ENCODE peak calls at places on chromosomes 7 and 10, in eight cellular contexts. X is T-helper 9 cell; U is progenitor cell of endocrine pancreas; I is activated CD4-positive, alpha-beta T cell treated with anti-CD3 and anti-CD28 coated beads for 24 hours; Z is aorta; K is lower lobe of right lung; E is stimulated activated CD4-positive, alpha-beta T cell treated with anti-CD3 and anti-CD28 coated beads, Interleukin-15, amount 100 ng/mL, for 1 hour; R is HEK293T. M is an unnamed sample.

GRCh38 chr7:72504057-72504456 is 91.9 kb upstream of the CALN1 start:
- DNase-seq in X (no peak), U (no peak), I (no peak), Z (no peak), K (no peak), E (no peak), R (no peak), M (peak)

GRCh38 chr7:18225067-18225466 is 197.4 kb upstream of the PRPS1L1 start:
- DNase-seq in X (no peak), U (no peak), I (no peak), Z (no peak), K (no peak), E (no peak), R (no peak), M (no peak)

GRCh38 chr7:77238703-77239136 is 39.1 kb upstream of the FGL2 start:
- DNase-seq in X (no peak), U (no peak), I (no peak), Z (peak), K (peak), E (no peak), R (no peak), M (no peak)

GRCh38 chr10:49218480-49218879 is 30.3 kb upstream of the TMEM273 start:
- DNase-seq in X (no peak), U (no peak), I (no peak), Z (no peak), K (no peak), E (no peak), R (no peak), M (no peak)

GRCh38 chr7:137717045-137717444 is 129.7 kb downstream of the DGKI start:
- DNase-seq in X (no peak), U (no peak), I (no peak), Z (no peak), K (no peak), E (no peak), R (no peak), M (no peak)

GRCh38 chr10:98208925-98209324 is 59.1 kb downstream of the LOXL4 start:
- DNase-seq in X (no peak), U (no peak), I (no peak), Z (no peak), K (no peak), E (no peak), R (no peak), M (no peak)

GRCh38 chr10:28774051-28774995 is 97.0 kb downstream of the BAMBI start:
- DNase-seq in X (no peak), U (no peak), I (no peak), Z (no peak), K (no peak), E (no peak), R (no peak), M (no peak)

GRCh38 chr10:110657968-110658691 is 14.0 kb downstream of the RBM20 start:
- DNase-seq in X (no peak), U (no peak), I (no peak), Z (no peak), K (no peak), E (no peak), R (no peak), M (no peak)

GRCh38 chr7:29859491-29860180 is 53.3 kb downstream of the WIPF3 start:
- DNase-seq in X (no peak), U (no peak), I (no peak), Z (peak), K (no peak), E (no peak), R (no peak), M (no peak)

GRCh38 chr7:111098011-111098925 is 7.3 kb downstream of the LRRN3 start:
- DNase-seq in X (peak), U (no peak), I (peak), Z (no peak), K (no peak), E (no peak), R (peak), M (peak)

GRCh38 chr7:37590824-37591223 is 92.7 kb upstream of the GPR141 start:
- DNase-seq in X (no peak), U (no peak), I (no peak), Z (no peak), K (no peak), E (no peak), R (no peak), M (no peak)

GRCh38 chr7:95246935-95247370 is 77.4 kb downstream of the PON1 start:
- DNase-seq in X (no peak), U (peak), I (no peak), Z (no peak), K (no peak), E (no peak), R (peak), M (peak)

GRCh38 chr7:98233241-98234070 is 18.6 kb downstream of the TECPR1 start:
- DNase-seq in X (no peak), U (no peak), I (no peak), Z (no peak), K (no peak), E (no peak), R (no peak), M (no peak)

GRCh38 chr7:92794386-92794785 is 42.0 kb downstream of the CDK6 start:
- DNase-seq in X (no peak), U (no peak), I (no peak), Z (no peak), K (no peak), E (no peak), R (no peak), M (no peak)

GRCh38 chr7:11290859-11291258 is 317.2 kb downstream of the PHF14 start:
- DNase-seq in X (no peak), U (no peak), I (no peak), Z (no peak), K (no peak), E (no peak), R (no peak), M (no peak)

GRCh38 chr10:98045785-98046389 is 15.5 kb upstream of the CRTAC1 start:
- DNase-seq in X (peak), U (peak), I (peak), Z (peak), K (peak), E (peak), R (peak), M (peak)